ENCODE peak calls at places on chromosomes 2 and 18, in seven cellular contexts. One of them, this sample, is unnamed. For H3K4me1, the result is how much of the 10 kb centered on the place peaks cover.

GRCh38 chr2:24210106-24210455 is 35.2 kb downstream of the FAM228A start:
- DNase-seq in fibroblast of lung: no peak
- DNase-seq in GM23338: no peak
- DNase-seq in PC-9: no peak
- DNase-seq in spleen: no peak
- DNase-seq in effector memory CD4-positive, alpha-beta T cell: no peak
- DNase-seq in tibial artery: no peak
- DNase-seq in this sample: no peak

GRCh38 chr2:197312186-197312585 is 1.6 kb upstream of the ANKRD44 start:
- DNase-seq in spleen: no peak
- DNase-seq in tibial artery: no peak
- DNase-seq in GM23338: no peak
- DNase-seq in PC-9: no peak
- DNase-seq in fibroblast of lung: no peak
- DNase-seq in effector memory CD4-positive, alpha-beta T cell: no peak
- DNase-seq in this sample: no peak

GRCh38 chr2:215728504-215729065 is 284.8 kb downstream of the MREG start:
- DNase-seq in PC-9: peak
- DNase-seq in effector memory CD4-positive, alpha-beta T cell: no peak
- DNase-seq in tibial artery: no peak
- DNase-seq in GM23338: no peak
- DNase-seq in fibroblast of lung: peak
- DNase-seq in spleen: no peak
- DNase-seq in this sample: no peak

GRCh38 chr18:79502785-79503184 is 107.1 kb downstream of the NFATC1 start:
- DNase-seq in fibroblast of lung: no peak
- DNase-seq in spleen: no peak
- DNase-seq in effector memory CD4-positive, alpha-beta T cell: no peak
- DNase-seq in GM23338: no peak
- DNase-seq in tibial artery: peak
- DNase-seq in PC-9: no peak
- DNase-seq in this sample: no peak

GRCh38 chr2:218880749-218881594 is at the start of gene WNT10A:
- DNase-seq in GM23338: peak
- DNase-seq in PC-9: no peak
- DNase-seq in spleen: peak
- DNase-seq in fibroblast of lung: no peak
- DNase-seq in tibial artery: no peak
- DNase-seq in effector memory CD4-positive, alpha-beta T cell: no peak
- DNase-seq in this sample: no peak

GRCh38 chr18:78519394-78520062 is 460.1 kb upstream of the SALL3 start:
- DNase-seq in spleen: no peak
- DNase-seq in effector memory CD4-positive, alpha-beta T cell: no peak
- DNase-seq in PC-9: no peak
- DNase-seq in fibroblast of lung: no peak
- DNase-seq in GM23338: no peak
- DNase-seq in tibial artery: no peak
- DNase-seq in this sample: no peak

GRCh38 chr2:2010266-2010665 is 266.0 kb upstream of the PXDN start:
- DNase-seq in tibial artery: no peak
- DNase-seq in PC-9: no peak
- DNase-seq in spleen: no peak
- DNase-seq in fibroblast of lung: no peak
- DNase-seq in effector memory CD4-positive, alpha-beta T cell: no peak
- DNase-seq in GM23338: no peak
- DNase-seq in this sample: no peak

GRCh38 chr2:7725132-7725849 is 808.1 kb downstream of the RNF144A start:
- DNase-seq in GM23338: no peak
- DNase-seq in fibroblast of lung: peak
- DNase-seq in PC-9: no peak
- DNase-seq in spleen: no peak
- DNase-seq in effector memory CD4-positive, alpha-beta T cell: no peak
- DNase-seq in tibial artery: no peak
- DNase-seq in this sample: peak

GRCh38 chr2:190270298-190270697 is 49.3 kb downstream of the HIBCH start:
- DNase-seq in GM23338: no peak
- DNase-seq in effector memory CD4-positive, alpha-beta T cell: no peak
- DNase-seq in fibroblast of lung: peak
- DNase-seq in PC-9: no peak
- DNase-seq in spleen: no peak
- DNase-seq in tibial artery: no peak
- DNase-seq in this sample: no peak

GRCh38 chr18:40851014-40851429 is 1104.0 kb upstream of the PIK3C3 start:
- DNase-seq in GM23338: no peak
- DNase-seq in tibial artery: no peak
- DNase-seq in PC-9: no peak
- DNase-seq in spleen: no peak
- DNase-seq in fibroblast of lung: peak
- DNase-seq in effector memory CD4-positive, alpha-beta T cell: no peak
- DNase-seq in this sample: no peak

GRCh38 chr18:46148810-46149209 is 44.6 kb downstream of the HAUS1 start:
- DNase-seq in spleen: no peak
- DNase-seq in PC-9: peak
- DNase-seq in GM23338: peak
- DNase-seq in effector memory CD4-positive, alpha-beta T cell: peak
- DNase-seq in fibroblast of lung: peak
- DNase-seq in tibial artery: no peak
- DNase-seq in this sample: peak

GRCh38 chr18:23365602-23366001 is 87.5 kb upstream of the RIOK3 start:
- DNase-seq in tibial artery: no peak
- DNase-seq in GM23338: no peak
- DNase-seq in fibroblast of lung: peak
- DNase-seq in effector memory CD4-positive, alpha-beta T cell: no peak
- DNase-seq in spleen: no peak
- DNase-seq in PC-9: no peak
- DNase-seq in this sample: no peak

GRCh38 chr18:10860937-10861336 is 288.4 kb downstream of the PIEZO2 start:
- DNase-seq in tibial artery: no peak
- DNase-seq in fibroblast of lung: peak
- DNase-seq in spleen: no peak
- DNase-seq in GM23338: no peak
- DNase-seq in PC-9: no peak
- DNase-seq in effector memory CD4-positive, alpha-beta T cell: no peak
- DNase-seq in this sample: no peak

GRCh38 chr2:47595690-47596089 is 187.3 kb upstream of the MSH6 start:
- DNase-seq in GM23338: peak
- DNase-seq in spleen: no peak
- DNase-seq in PC-9: no peak
- DNase-seq in tibial artery: no peak
- DNase-seq in fibroblast of lung: no peak
- DNase-seq in effector memory CD4-positive, alpha-beta T cell: no peak
- DNase-seq in this sample: no peak

GRCh38 chr18:54060343-54061005 is 164.0 kb downstream of the MBD2 start:
- DNase-seq in effector memory CD4-positive, alpha-beta T cell: no peak
- DNase-seq in spleen: no peak
- DNase-seq in GM23338: no peak
- DNase-seq in tibial artery: no peak
- DNase-seq in PC-9: no peak
- DNase-seq in fibroblast of lung: no peak
- DNase-seq in this sample: no peak

GRCh38 chr2:133421516-133422324 is 146.5 kb downstream of the NCKAP5 start:
- DNase-seq in GM23338: peak
- DNase-seq in effector memory CD4-positive, alpha-beta T cell: no peak
- DNase-seq in tibial artery: no peak
- DNase-seq in fibroblast of lung: peak
- DNase-seq in spleen: no peak
- DNase-seq in PC-9: no peak
- DNase-seq in this sample: no peak

GRCh38 chr18:10476430-10476829 is 22.0 kb downstream of the APCDD1 start:
- DNase-seq in spleen: no peak
- DNase-seq in PC-9: no peak
- DNase-seq in GM23338: no peak
- DNase-seq in effector memory CD4-positive, alpha-beta T cell: no peak
- DNase-seq in tibial artery: no peak
- DNase-seq in fibroblast of lung: peak
- DNase-seq in this sample: no peak

GRCh38 chr2:155442755-155443372 is 744.4 kb downstream of the KCNJ3 start:
- DNase-seq in GM23338: no peak
- DNase-seq in PC-9: no peak
- DNase-seq in fibroblast of lung: no peak
- DNase-seq in tibial artery: no peak
- DNase-seq in effector memory CD4-positive, alpha-beta T cell: no peak
- DNase-seq in spleen: no peak
- DNase-seq in this sample: no peak

GRCh38 chr2:230184727-230185578 is 34.8 kb downstream of the SP110 start:
- DNase-seq in effector memory CD4-positive, alpha-beta T cell: no peak
- DNase-seq in fibroblast of lung: peak
- DNase-seq in tibial artery: no peak
- DNase-seq in spleen: no peak
- DNase-seq in GM23338: no peak
- DNase-seq in PC-9: no peak
- DNase-seq in this sample: no peak

GRCh38 chr2:120231974-120232635 is 8.9 kb upstream of the TMEM185B start:
- DNase-seq in fibroblast of lung: peak
- DNase-seq in PC-9: no peak
- DNase-seq in spleen: peak
- DNase-seq in GM23338: no peak
- DNase-seq in effector memory CD4-positive, alpha-beta T cell: peak
- DNase-seq in tibial artery: peak
- DNase-seq in this sample: peak

GRCh38 chr2:85288244-85288725 is 39.5 kb downstream of the TGOLN2 start:
- DNase-seq in GM23338: peak
- DNase-seq in tibial artery: no peak
- DNase-seq in effector memory CD4-positive, alpha-beta T cell: no peak
- DNase-seq in fibroblast of lung: no peak
- DNase-seq in spleen: no peak
- DNase-seq in PC-9: peak
- DNase-seq in this sample: no peak

DNA sequence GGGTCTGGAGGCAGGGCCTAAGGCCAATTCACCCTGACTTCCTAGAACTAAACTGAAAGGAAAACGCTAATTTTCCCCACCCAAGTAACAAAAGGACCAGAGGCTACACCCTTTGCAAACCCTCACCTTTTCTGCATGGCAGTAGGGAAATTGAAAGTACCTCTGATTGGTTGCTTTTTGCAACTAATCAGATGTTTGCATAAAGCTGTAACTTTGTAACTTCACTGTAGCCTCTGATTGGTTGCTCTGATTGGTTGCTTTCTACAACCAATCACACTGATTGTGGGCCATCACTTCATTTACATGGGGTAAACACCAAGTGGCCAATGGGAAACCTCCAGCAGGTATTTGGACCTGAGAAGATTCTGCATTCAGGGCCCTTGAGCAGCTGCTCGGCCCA is 20.8 kb downstream of the EIPR1 start:
- DNase-seq in effector memory CD4-positive, alpha-beta T cell: no peak
- DNase-seq in GM23338: peak
- DNase-seq in fibroblast of lung: no peak
- DNase-seq in spleen: no peak
- DNase-seq in PC-9: no peak
- DNase-seq in tibial artery: no peak
- DNase-seq in this sample: no peak
- H3K27ac ChIP-seq in effector memory CD4-positive, alpha-beta T cell: no peak
- H3K27ac ChIP-seq in GM23338: peak
- H3K27ac ChIP-seq in fibroblast of lung: no peak
- H3K27ac ChIP-seq in spleen: peak
- H3K27ac ChIP-seq in PC-9: no peak
- H3K27ac ChIP-seq in tibial artery: no peak
- H3K27ac ChIP-seq in this sample: no peak

GRCh38 chr2:165198181-165198580 is 5.7 kb downstream of the SCN3A start:
- DNase-seq in tibial artery: no peak
- DNase-seq in PC-9: no peak
- DNase-seq in spleen: no peak
- DNase-seq in fibroblast of lung: no peak
- DNase-seq in GM23338: no peak
- DNase-seq in effector memory CD4-positive, alpha-beta T cell: no peak
- DNase-seq in this sample: no peak

GRCh38 chr2:165192729-165193128 is 11.1 kb downstream of the SCN3A start:
- DNase-seq in tibial artery: no peak
- DNase-seq in PC-9: no peak
- DNase-seq in GM23338: no peak
- DNase-seq in spleen: no peak
- DNase-seq in fibroblast of lung: no peak
- DNase-seq in effector memory CD4-positive, alpha-beta T cell: no peak
- DNase-seq in this sample: no peak

GRCh38 chr2:165197346-165197745 is 6.5 kb downstream of the SCN3A start:
- DNase-seq in tibial artery: no peak
- DNase-seq in GM23338: no peak
- DNase-seq in effector memory CD4-positive, alpha-beta T cell: no peak
- DNase-seq in PC-9: no peak
- DNase-seq in fibroblast of lung: no peak
- DNase-seq in spleen: no peak
- DNase-seq in this sample: no peak

GRCh38 chr2:165196411-165196810 is 7.4 kb downstream of the SCN3A start:
- DNase-seq in fibroblast of lung: no peak
- DNase-seq in GM23338: no peak
- DNase-seq in spleen: no peak
- DNase-seq in tibial artery: no peak
- DNase-seq in effector memory CD4-positive, alpha-beta T cell: no peak
- DNase-seq in PC-9: no peak
- DNase-seq in this sample: no peak

GRCh38 chr2:165193178-165193777 is 10.6 kb downstream of the SCN3A start:
- DNase-seq in tibial artery: no peak
- DNase-seq in PC-9: no peak
- DNase-seq in fibroblast of lung: no peak
- DNase-seq in effector memory CD4-positive, alpha-beta T cell: no peak
- DNase-seq in spleen: no peak
- DNase-seq in GM23338: no peak
- DNase-seq in this sample: no peak
- H3K4me1 ChIP-seq in tibial artery: under half
- H3K4me1 ChIP-seq in PC-9: under half
- H3K4me1 ChIP-seq in fibroblast of lung: under half
- H3K4me1 ChIP-seq in effector memory CD4-positive, alpha-beta T cell: under half
- H3K4me1 ChIP-seq in spleen: under half
- H3K4me1 ChIP-seq in GM23338: under half
- H3K4me1 ChIP-seq in this sample: under half

DNA sequence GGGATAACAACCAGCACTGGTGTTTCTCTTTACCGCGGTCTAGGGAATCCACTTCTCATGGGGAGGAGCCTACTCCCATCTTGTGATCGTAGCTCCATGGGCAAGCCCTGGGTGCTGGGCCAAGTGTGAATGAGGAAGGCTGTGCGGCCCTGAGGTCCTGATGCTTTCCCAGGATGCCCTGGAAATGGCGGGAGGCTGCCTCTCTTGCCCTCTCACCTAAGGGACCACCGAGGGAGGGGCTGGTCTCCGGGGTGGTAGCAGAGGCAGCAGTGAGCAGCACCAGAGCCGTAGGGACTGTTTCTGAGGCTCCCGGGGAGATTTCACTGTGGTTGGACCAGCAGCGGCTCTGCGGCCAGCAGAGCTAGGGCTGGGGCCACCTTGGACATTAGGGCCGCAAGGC is 15.5 kb upstream of the NPPC start:
- DNase-seq in PC-9: no peak
- DNase-seq in GM23338: no peak
- DNase-seq in fibroblast of lung: no peak
- DNase-seq in spleen: no peak
- DNase-seq in effector memory CD4-positive, alpha-beta T cell: no peak
- DNase-seq in tibial artery: no peak
- DNase-seq in this sample: no peak
- H3K27ac ChIP-seq in PC-9: no peak
- H3K27ac ChIP-seq in GM23338: no peak
- H3K27ac ChIP-seq in fibroblast of lung: no peak
- H3K27ac ChIP-seq in spleen: no peak
- H3K27ac ChIP-seq in effector memory CD4-positive, alpha-beta T cell: no peak
- H3K27ac ChIP-seq in tibial artery: no peak
- H3K27ac ChIP-seq in this sample: no peak

DNA sequence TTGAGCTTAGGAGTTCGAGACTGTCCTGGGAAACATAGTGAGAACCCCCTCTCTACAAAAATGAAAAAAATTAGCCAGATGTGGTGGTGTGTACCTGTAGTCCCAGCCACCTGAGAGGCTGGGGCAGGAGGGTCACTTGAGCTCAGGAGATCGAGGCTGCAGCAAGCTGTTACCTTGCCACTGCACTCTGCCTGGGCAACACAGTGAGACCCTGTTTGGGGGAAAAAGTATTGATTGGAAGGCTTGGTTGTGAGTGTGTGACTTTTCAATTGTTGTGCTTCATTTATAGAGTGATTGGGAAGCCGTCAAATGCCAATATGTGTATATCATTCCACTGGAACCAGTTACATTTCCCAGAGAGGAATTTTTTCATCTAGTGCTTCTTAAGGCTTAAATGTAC is 15.2 kb downstream of the WDR43 start:
- DNase-seq in tibial artery: no peak
- DNase-seq in effector memory CD4-positive, alpha-beta T cell: no peak
- DNase-seq in spleen: no peak
- DNase-seq in PC-9: no peak
- DNase-seq in GM23338: no peak
- DNase-seq in fibroblast of lung: no peak
- DNase-seq in this sample: no peak
- H3K4me1 ChIP-seq in tibial artery: under half
- H3K4me1 ChIP-seq in effector memory CD4-positive, alpha-beta T cell: under half
- H3K4me1 ChIP-seq in spleen: under half
- H3K4me1 ChIP-seq in PC-9: under half
- H3K4me1 ChIP-seq in GM23338: under half
- H3K4me1 ChIP-seq in fibroblast of lung: under half
- H3K4me1 ChIP-seq in this sample: under half

This sample was measured in CD4-positive, alpha-beta memory T cell.